ENCODE peak calls at places on chromosomes 12 and 14, in six cellular contexts. D is Daoy, J is substantia nigra, Q is T-helper 1 cell, G is lung, H is cardiac muscle cell. P is an unnamed sample.

GRCh38 chr12:102513739-102514138 is 33.4 kb upstream of the IGF1 start:
- DNase-seq in Q (no peak), G (no peak), H (no peak), J (no peak), D (no peak), P (no peak)

GRCh38 chr12:92546826-92547348 is 155.9 kb upstream of the PLEKHG7 start:
- DNase-seq in Q (no peak), H (no peak), J (no peak), D (no peak), G (no peak), P (no peak)

GRCh38 chr14:34297786-34298520 is 164.1 kb downstream of the SPTSSA start:
- DNase-seq in H (no peak), G (no peak), D (no peak), Q (no peak), J (no peak), P (no peak)

GRCh38 chr12:131755305-131756113 is 44.6 kb downstream of the SFSWAP start:
- DNase-seq in J (no peak), Q (no peak), D (peak), H (peak), G (no peak), P (peak)

GRCh38 chr12:105982022-105982421 is 156.7 kb downstream of the NUAK1 start:
- DNase-seq in H (peak), Q (no peak), G (peak), D (no peak), J (no peak), P (no peak)

GRCh38 chr12:52260351-52261210 is 13.9 kb upstream of the KRT86 start:
- DNase-seq in D (peak), H (no peak), Q (no peak), G (no peak), J (no peak), P (peak)

GRCh38 chr14:76958020-76958965 is 70.2 kb downstream of the IRF2BPL start:
- DNase-seq in G (no peak), H (no peak), Q (no peak), D (no peak), J (no peak), P (no peak)

GRCh38 chr12:110684322-110684836 is 4.5 kb downstream of the HVCN1 start:
- DNase-seq in J (no peak), H (no peak), Q (no peak), G (no peak), D (no peak), P (peak)

GRCh38 chr14:90454041-90455000 is 57.5 kb downstream of the CALM1 start:
- DNase-seq in H (peak), D (peak), J (peak), G (peak), Q (no peak), P (peak)

GRCh38 chr12:52149651-52150241 is 42.1 kb downstream of the KRT80 start:
- DNase-seq in Q (no peak), J (no peak), H (no peak), D (peak), G (no peak), P (no peak)

GRCh38 chr12:113106361-113106760 is 29.2 kb downstream of the RASAL1 start:
- DNase-seq in D (no peak), G (no peak), Q (no peak), H (no peak), J (no peak), P (no peak)

GRCh38 chr14:93343797-93344196 is 3.2 kb upstream of the COX8C start:
- DNase-seq in Q (no peak), J (no peak), G (no peak), H (no peak), D (no peak), P (no peak)

GRCh38 chr12:55707841-55708694 is at the start of gene ITGA7:
- DNase-seq in G (peak), J (peak), H (peak), Q (peak), D (peak), P (peak)

GRCh38 chr12:109741286-109741969 is 27.8 kb downstream of the FAM222A start:
- DNase-seq in G (no peak), Q (no peak), J (no peak), H (no peak), D (no peak), P (no peak)

GRCh38 chr12:116919247-116919671 is 8.5 kb downstream of the FBXW8 start:
- DNase-seq in H (no peak), D (no peak), J (no peak), G (no peak), Q (no peak), P (no peak)

GRCh38 chr14:70804556-70805162 is 4.7 kb downstream of the MAP3K9 start:
- DNase-seq in D (no peak), J (no peak), H (peak), Q (no peak), G (no peak), P (peak)

GRCh38 chr14:104797112-104798044 is 1.8 kb upstream of the AKT1 start:
- DNase-seq in Q (no peak), D (no peak), G (no peak), H (peak), J (no peak), P (no peak)

GRCh38 chr14:70188292-70188607 is 501 bp downstream of the SLC8A3 start:
- DNase-seq in H (peak), G (no peak), J (no peak), D (peak), Q (no peak), P (no peak)

GRCh38 chr12:39103552-39104165 is 198.3 kb upstream of the CPNE8 start:
- DNase-seq in D (peak), Q (no peak), H (peak), J (peak), G (no peak), P (peak)

GRCh38 chr12:90790747-90791146 is 164.2 kb downstream of the CCER1 start:
- DNase-seq in H (no peak), Q (no peak), G (no peak), J (no peak), D (no peak), P (no peak)

GRCh38 chr12:120687570-120688289 is 781 bp downstream of the MLEC start:
- DNase-seq in G (peak), J (no peak), Q (no peak), D (no peak), H (peak), P (peak)

GRCh38 chr12:53805067-53805466 is 53.3 kb upstream of the CISTR start:
- DNase-seq in G (no peak), H (no peak), Q (no peak), D (peak), J (no peak), P (peak)

GRCh38 chr12:127623362-127623761 is 643.6 kb upstream of the TMEM132C start:
- DNase-seq in G (no peak), Q (no peak), D (no peak), H (no peak), J (no peak), P (peak)

GRCh38 chr14:21241218-21241819 is 27.9 kb downstream of the HNRNPC start:
- DNase-seq in H (no peak), Q (no peak), G (no peak), D (no peak), J (no peak), P (peak)

GRCh38 chr12:122893208-122894151 is 2.4 kb downstream of the VPS37B start:
- DNase-seq in H (no peak), J (no peak), Q (no peak), D (no peak), G (no peak), P (peak)

GRCh38 chr12:26244503-26244902 is 49.1 kb downstream of the SSPN start:
- DNase-seq in D (no peak), Q (no peak), G (no peak), J (no peak), H (no peak), P (no peak)

GRCh38 chr14:69571879-69572633 is 2.6 kb downstream of the CCDC177 start:
- DNase-seq in H (peak), G (no peak), Q (no peak), J (no peak), D (no peak), P (peak)

GRCh38 chr14:53542692-53543091 is 389.6 kb upstream of the DDHD1 start:
- DNase-seq in D (peak), Q (no peak), G (peak), J (no peak), H (peak), P (peak)

GRCh38 chr12:113891167-113891692 is 74.9 kb downstream of the RBM19 start:
- DNase-seq in H (no peak), J (no peak), Q (no peak), D (no peak), G (no peak), P (no peak)

GRCh38 chr14:105453847-105454246 is 20.8 kb upstream of the CRIP2 start:
- DNase-seq in G (no peak), Q (no peak), J (no peak), H (no peak), D (no peak), P (no peak)

GRCh38 chr12:68804654-68805591 is 3.1 kb upstream of the MDM2 start:
- DNase-seq in H (no peak), Q (no peak), J (no peak), D (no peak), G (no peak), P (no peak)

GRCh38 chr12:51341259-51342007 is 5.0 kb downstream of the CELA1 start:
- DNase-seq in J (peak), Q (peak), D (peak), G (peak), H (peak), P (peak)

GRCh38 chr14:65631040-65631439 is 218.5 kb downstream of the FUT8 start:
- DNase-seq in H (no peak), G (no peak), Q (no peak), J (no peak), D (no peak), P (no peak)

GRCh38 chr14:19974844-19975243 is 547 bp upstream of the OR4K15 start:
- DNase-seq in Q (peak), D (no peak), J (no peak), H (no peak), G (no peak), P (no peak)

GRCh38 chr12:110424237-110424636 is 20.7 kb upstream of the ANAPC7 start:
- DNase-seq in D (no peak), H (no peak), J (no peak), Q (no peak), G (no peak), P (no peak)

GRCh38 chr12:112381421-112381897 is 772 bp downstream of the HECTD4 start:
- DNase-seq in G (no peak), J (no peak), D (peak), H (no peak), Q (peak), P (peak)

GRCh38 chr14:22520235-22520634 is 68.8 kb downstream of the DAD1 start:
- DNase-seq in H (no peak), Q (no peak), D (peak), J (no peak), G (no peak), P (no peak)

GRCh38 chr14:61528591-61529021 is 166.7 kb upstream of the HIF1A start:
- DNase-seq in D (peak), H (no peak), G (no peak), Q (no peak), J (no peak), P (peak)

GRCh38 chr14:42683690-42684089 is 1077.0 kb downstream of the LRFN5 start:
- DNase-seq in G (no peak), H (no peak), D (no peak), J (no peak), Q (no peak), P (peak)

P was measured in PC-3.